ENCODE peak calls at places on chromosomes 13 and 19, in six cellular contexts. S is neural progenitor cell, K is fibroblast of villous mesenchyme, H is nephron progenitor cell, C is fibroblast of mammary gland, D is left ventricle myocardium inferior. N is an unnamed sample.

GRCh38 chr13:79679334-79679733 is 198.4 kb downstream of the NDFIP2 start:
- DNase-seq in K (peak; percentile 80), H (peak; percentile 79), C (peak; percentile 83), S (peak; percentile 87), D (peak; percentile 51), N (peak; percentile 56)

GRCh38 chr19:20863176-20863575 is 59.9 kb upstream of the ZNF85 start:
- DNase-seq in K (no peak), S (no peak), H (no peak), D (no peak), C (no peak), N (no peak)

GRCh38 chr19:6828698-6829633 is 56.5 kb downstream of the VAV1 start:
- DNase-seq in H (no peak), K (no peak), C (no peak), S (no peak), D (no peak), N (no peak)

GRCh38 chr19:7426986-7427385 is 61.8 kb downstream of the PEX11G start:
- DNase-seq in S (no peak), K (no peak), D (no peak), C (no peak), H (no peak), N (no peak)

GRCh38 chr19:37467608-37468090 is 405 bp upstream of the ZNF569 start:
- DNase-seq in H (no peak), C (no peak), D (no peak), K (no peak), S (no peak), N (no peak)

GRCh38 chr13:77378662-77379061 is 51.8 kb upstream of the MYCBP2 start:
- DNase-seq in C (no peak), K (no peak), H (no peak), S (no peak), D (no peak), N (no peak)

GRCh38 chr13:33869005-33869404 is 51.1 kb downstream of the RFC3 start:
- DNase-seq in S (no peak), H (no peak), C (no peak), D (no peak), K (no peak), N (no peak)

GRCh38 chr13:40477623-40478608 is 188.5 kb downstream of the FOXO1 start:
- DNase-seq in D (peak; percentile 62), C (no peak), H (no peak), S (peak; percentile 18), K (peak; percentile 26), N (peak; percentile 45)

GRCh38 chr19:38362076-38362945 is 12.1 kb upstream of the PSMD8 start:
- DNase-seq in S (peak; percentile 95), H (peak; percentile 86), K (peak; percentile 54), C (peak; percentile 37), D (peak; percentile 85), N (peak; percentile 68)

GRCh38 chr13:41019027-41019487 is at the start of gene ELF1:
- DNase-seq in C (peak; percentile 82), K (peak; percentile 70), S (no peak), D (no peak), H (no peak), N (no peak)

GRCh38 chr19:15379996-15380647 is 535 bp upstream of the AKAP8 start:
- DNase-seq in D (peak; percentile 50), H (no peak), K (peak; percentile 27), S (no peak), C (peak; percentile 42), N (no peak)

GRCh38 chr13:86792153-86792651 is 879.0 kb upstream of the SLITRK5 start:
- DNase-seq in C (no peak), K (no peak), H (no peak), S (no peak), D (no peak), N (no peak)

GRCh38 chr19:40714519-40715299 is 2.0 kb downstream of the COQ8B start:
- DNase-seq in K (peak; percentile 95), S (peak; percentile 95), C (peak; percentile 84), H (peak; percentile 95), D (peak; percentile 95), N (peak; percentile 95)

GRCh38 chr13:98456423-98456845 is 120.5 kb downstream of the STK24 start:
- DNase-seq in K (no peak), S (no peak), C (no peak), D (no peak), H (no peak), N (no peak)

GRCh38 chr13:79966039-79966438 is 374.9 kb downstream of the SPRY2 start:
- DNase-seq in K (peak; percentile 45), C (no peak), D (no peak), H (no peak), S (no peak), N (no peak)

GRCh38 chr13:41004875-41005693 is 14.0 kb downstream of the ELF1 start:
- DNase-seq in H (no peak), D (no peak), K (peak; percentile 50), C (no peak), S (no peak), N (no peak)

GRCh38 chr13:38951525-38952313 is 38.9 kb downstream of the STOML3 start:
- DNase-seq in K (no peak), H (no peak), D (no peak), C (no peak), S (peak; percentile 30), N (peak; percentile 16)

GRCh38 chr19:12937243-12938053 is 961 bp upstream of the CALR start:
- DNase-seq in H (no peak), K (no peak), S (peak; percentile 69), D (no peak), C (peak; percentile 58), N (no peak)

GRCh38 chr13:40275636-40276035 is 390.8 kb downstream of the FOXO1 start:
- DNase-seq in S (no peak), H (no peak), C (peak; percentile 57), D (no peak), K (peak; percentile 44), N (no peak)

GRCh38 chr19:32928806-32929205 is 43.0 kb downstream of the CEP89 start:
- DNase-seq in H (no peak), S (no peak), D (no peak), K (no peak), C (no peak), N (no peak)

GRCh38 chr13:53340505-53341143 is 312.0 kb downstream of the OLFM4 start:
- DNase-seq in S (no peak), H (no peak), C (no peak), D (no peak), K (no peak), N (no peak)

GRCh38 chr13:49632156-49632555 is 3.8 kb downstream of the ARL11 start:
- DNase-seq in S (no peak), D (no peak), H (no peak), C (no peak), K (no peak), N (no peak)

GRCh38 chr19:4581381-4582111 is 22.1 kb upstream of the SEMA6B start:
- DNase-seq in C (no peak), S (peak; percentile 85), D (no peak), K (no peak), H (peak; percentile 76), N (no peak)

GRCh38 chr19:4448147-4448985 is 9.2 kb downstream of the UBXN6 start:
- DNase-seq in C (no peak), D (no peak), H (no peak), K (no peak), S (no peak), N (no peak)

GRCh38 chr19:19475845-19476828 is 39.2 kb downstream of the TSSK6 start:
- DNase-seq in S (peak; percentile 60), C (no peak), D (no peak), H (no peak), K (peak; percentile 48), N (no peak)

GRCh38 chr13:27660511-27660910 is 38.8 kb downstream of the POLR1D start:
- DNase-seq in C (no peak), D (no peak), K (no peak), S (no peak), H (no peak), N (no peak)

GRCh38 chr13:99905224-99905623 is 66.3 kb downstream of the ZIC5 start:
- DNase-seq in K (no peak), C (no peak), H (no peak), S (no peak), D (no peak), N (no peak)

DNA sequence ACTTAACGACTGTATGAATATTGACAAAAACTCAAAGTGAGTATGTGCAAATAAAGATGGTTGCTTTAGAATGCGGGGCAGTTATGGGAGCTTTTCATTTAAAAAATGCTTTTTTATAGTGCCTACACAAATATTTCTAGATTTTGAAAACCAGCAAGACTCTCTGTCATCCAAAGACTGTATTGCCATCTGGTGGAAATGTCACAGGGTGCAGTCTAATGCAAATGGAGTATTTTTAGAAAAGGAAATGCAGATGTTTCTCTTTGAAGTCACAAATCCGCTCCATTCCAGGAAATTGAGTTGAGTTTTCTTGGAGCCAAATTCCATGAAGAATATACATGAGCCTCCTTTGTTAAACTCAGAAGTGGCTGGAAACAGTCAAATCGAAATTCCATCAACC is 2.3 kb upstream of the C1QTNF9B start:
- DNase-seq in D (no peak), C (peak; percentile 66), K (peak; percentile 60), H (peak; percentile 39), S (peak; percentile 34), N (no peak)
- TF ChIP-seq CTCF in D (peak; percentile 78), C (peak; percentile 79), K (peak; percentile 73), H (peak; percentile 55), S (peak; percentile 68), N (no peak)

GRCh38 chr13:59178344-59178743 is 985.4 kb downstream of the DIAPH3 start:
- DNase-seq in D (no peak), K (no peak), S (peak; percentile 11), H (no peak), C (peak; percentile 1), N (no peak)
- TF ChIP-seq CTCF in D (peak; percentile 16), K (no peak), S (peak; percentile 45), H (no peak), C (peak; percentile 24), N (no peak)

DNA sequence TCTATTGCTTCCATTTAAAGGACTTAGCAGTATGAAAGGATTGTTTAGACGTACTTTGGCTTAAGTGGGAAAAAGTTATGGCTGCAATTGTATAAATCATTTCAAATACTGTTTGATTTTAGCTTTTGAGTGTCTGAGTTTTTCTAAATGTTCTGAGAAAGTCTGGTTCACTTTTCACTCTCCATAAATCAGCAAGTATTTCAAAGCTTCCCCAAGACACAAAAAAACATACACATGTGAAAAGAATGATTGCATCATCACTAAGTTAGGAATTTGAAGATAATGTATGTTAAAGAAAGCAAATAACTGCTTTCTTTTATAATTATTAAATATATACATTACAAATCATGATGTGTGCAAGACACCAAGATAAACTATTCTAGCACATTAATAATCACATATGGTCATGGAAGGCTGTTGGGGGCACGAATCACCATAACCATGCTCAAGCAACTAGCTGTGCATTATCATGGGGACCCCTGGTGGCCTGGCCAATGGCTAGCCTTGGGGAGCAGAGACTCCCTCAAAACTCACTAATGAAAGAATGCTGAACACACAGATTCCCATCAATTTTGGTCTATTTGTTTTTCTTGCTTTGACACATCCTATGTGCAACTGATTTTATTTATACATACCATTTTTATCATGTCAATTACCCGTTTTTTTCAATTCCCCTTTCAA is 111.1 kb downstream of the MIPEP start:
- DNase-seq in D (no peak), K (peak; percentile 74), H (no peak), C (peak; percentile 24), S (no peak), N (no peak)
- TF ChIP-seq CTCF in D (peak; percentile 41), K (peak; percentile 22), H (no peak), C (peak; percentile 37), S (no peak), N (no peak)

DNA sequence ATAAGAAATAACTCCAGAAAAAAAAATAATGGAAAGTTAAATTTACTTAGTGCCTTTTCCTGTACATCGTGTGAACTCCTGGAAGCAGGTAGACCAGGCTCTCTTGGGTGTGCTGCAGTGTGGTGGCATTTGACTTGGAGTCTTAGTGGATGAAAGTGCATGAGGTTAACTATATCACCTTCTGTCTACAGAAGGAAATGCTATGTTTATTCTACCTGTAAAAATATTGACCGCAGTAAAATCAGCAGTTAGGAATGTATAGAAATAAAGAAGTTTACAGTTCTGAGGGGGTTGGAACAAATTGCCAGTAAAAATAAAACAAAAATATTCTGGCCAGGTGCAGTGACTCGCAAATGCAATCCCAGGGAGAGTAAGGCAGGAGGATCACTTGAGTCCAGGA is 722.1 kb downstream of the LIG4 start:
- DNase-seq in C (no peak), D (no peak), S (no peak), H (no peak), K (no peak), N (no peak)
- TF ChIP-seq CTCF in C (no peak), D (no peak), S (no peak), H (no peak), K (no peak), N (no peak)